ENCODE peak calls at places on chromosomes 13 and 19, in five cellular contexts. One of them, this sample, is unnamed.
A peak's percentile ranks its signal among the peaks of the same experiment; 100 is the strongest.

GRCh38 chr13:51818276-51818675 is 14.3 kb upstream of the DHRS12 start:
- DNase-seq in IMR-90: no peak
- DNase-seq in H1: no peak
- DNase-seq in HepG2: no peak
- DNase-seq in K562: no peak
- DNase-seq in this sample: no peak

GRCh38 chr19:10747271-10747670 is 29.4 kb downstream of the DNM2 start:
- DNase-seq in IMR-90: no peak
- DNase-seq in H1: no peak
- DNase-seq in HepG2: no peak
- DNase-seq in K562: no peak
- DNase-seq in this sample: no peak

GRCh38 chr13:101140087-101140770 is 276.1 kb downstream of the NALCN start:
- DNase-seq in IMR-90: no peak
- DNase-seq in H1: no peak
- DNase-seq in HepG2: no peak
- DNase-seq in K562: no peak
- DNase-seq in this sample: peak; percentile 65

GRCh38 chr13:102965802-102966201 is 100.4 kb downstream of the SLC10A2 start:
- DNase-seq in IMR-90: no peak
- DNase-seq in H1: no peak
- DNase-seq in HepG2: no peak
- DNase-seq in K562: no peak
- DNase-seq in this sample: no peak

GRCh38 chr19:20661150-20661819 is at the start of gene ZNF626:
- DNase-seq in IMR-90: peak; percentile 94
- DNase-seq in H1: peak; percentile 91
- DNase-seq in HepG2: peak; percentile 93
- DNase-seq in K562: peak; percentile 91
- DNase-seq in this sample: peak; percentile 96

GRCh38 chr13:41013834-41014233 is 5.3 kb downstream of the ELF1 start:
- DNase-seq in IMR-90: no peak
- DNase-seq in H1: no peak
- DNase-seq in HepG2: no peak
- DNase-seq in K562: no peak
- DNase-seq in this sample: no peak

GRCh38 chr19:9531933-9532332 is 6.5 kb downstream of the ZNF426 start:
- DNase-seq in IMR-90: peak; percentile 45
- DNase-seq in H1: no peak
- DNase-seq in HepG2: peak; percentile 9
- DNase-seq in K562: no peak
- DNase-seq in this sample: no peak

GRCh38 chr19:10797541-10798256 is 38.3 kb downstream of the TMED1 start:
- DNase-seq in IMR-90: no peak
- DNase-seq in H1: no peak
- DNase-seq in HepG2: no peak
- DNase-seq in K562: no peak
- DNase-seq in this sample: peak; percentile 48

GRCh38 chr19:17114414-17114831 is 38.8 kb downstream of the MYO9B start:
- DNase-seq in IMR-90: peak; percentile 57
- DNase-seq in H1: no peak
- DNase-seq in HepG2: no peak
- DNase-seq in K562: no peak
- DNase-seq in this sample: no peak

GRCh38 chr13:49357694-49358093 is 86.2 kb downstream of the CAB39L start:
- DNase-seq in IMR-90: peak; percentile 79
- DNase-seq in H1: no peak
- DNase-seq in HepG2: no peak
- DNase-seq in K562: no peak
- DNase-seq in this sample: no peak

GRCh38 chr13:40120288-40120687 is 464.8 kb downstream of the COG6 start:
- DNase-seq in IMR-90: no peak
- DNase-seq in H1: no peak
- DNase-seq in HepG2: no peak
- DNase-seq in K562: no peak
- DNase-seq in this sample: no peak

GRCh38 chr13:99464441-99464949 is 36.8 kb upstream of the TM9SF2 start:
- DNase-seq in IMR-90: peak; percentile 48
- DNase-seq in H1: no peak
- DNase-seq in HepG2: no peak
- DNase-seq in K562: no peak
- DNase-seq in this sample: no peak

GRCh38 chr19:41871573-41872383 is 5.3 kb upstream of the CD79A start:
- DNase-seq in IMR-90: no peak
- DNase-seq in H1: no peak
- DNase-seq in HepG2: no peak
- DNase-seq in K562: no peak
- DNase-seq in this sample: no peak

GRCh38 chr13:50589651-50590054 is 253.8 kb downstream of the DLEU7 start:
- DNase-seq in IMR-90: peak; percentile 85
- DNase-seq in H1: no peak
- DNase-seq in HepG2: no peak
- DNase-seq in K562: no peak
- DNase-seq in this sample: no peak

GRCh38 chr13:110062777-110063442 is 244.0 kb downstream of the COL4A1 start:
- DNase-seq in IMR-90: no peak
- DNase-seq in H1: no peak
- DNase-seq in HepG2: no peak
- DNase-seq in K562: no peak
- DNase-seq in this sample: no peak

GRCh38 chr13:75327132-75327505 is 154.8 kb downstream of the TBC1D4 start:
- DNase-seq in IMR-90: no peak
- DNase-seq in H1: no peak
- DNase-seq in HepG2: no peak
- DNase-seq in K562: no peak
- DNase-seq in this sample: no peak

GRCh38 chr13:52786747-52787146 is 47.1 kb upstream of the CNMD start:
- DNase-seq in IMR-90: no peak
- DNase-seq in H1: no peak
- DNase-seq in HepG2: no peak
- DNase-seq in K562: no peak
- DNase-seq in this sample: no peak

GRCh38 chr13:24050292-24050711 is 110.2 kb upstream of the SPATA13 start:
- DNase-seq in IMR-90: peak; percentile 86
- DNase-seq in H1: no peak
- DNase-seq in HepG2: no peak
- DNase-seq in K562: no peak
- DNase-seq in this sample: no peak

GRCh38 chr19:12721656-12722565 is 1.8 kb downstream of the TNPO2 start:
- DNase-seq in IMR-90: peak; percentile 74
- DNase-seq in H1: peak; percentile 66
- DNase-seq in HepG2: peak; percentile 52
- DNase-seq in K562: peak; percentile 86
- DNase-seq in this sample: peak; percentile 78

GRCh38 chr13:106488075-106488474 is 47.4 kb downstream of the EFNB2 start:
- DNase-seq in IMR-90: no peak
- DNase-seq in H1: no peak
- DNase-seq in HepG2: no peak
- DNase-seq in K562: no peak
- DNase-seq in this sample: peak; percentile 1

GRCh38 chr19:58577581-58578429 is 4.7 kb upstream of the MZF1 start:
- DNase-seq in IMR-90: no peak
- DNase-seq in H1: no peak
- DNase-seq in HepG2: no peak
- DNase-seq in K562: no peak
- DNase-seq in this sample: no peak

GRCh38 chr13:53683608-53684007 is 655.0 kb downstream of the OLFM4 start:
- DNase-seq in IMR-90: no peak
- DNase-seq in H1: no peak
- DNase-seq in HepG2: no peak
- DNase-seq in K562: no peak
- DNase-seq in this sample: no peak

GRCh38 chr19:662962-663681 is at the start of gene RNF126:
- DNase-seq in IMR-90: peak; percentile 88
- DNase-seq in H1: peak; percentile 53
- DNase-seq in HepG2: peak; percentile 73
- DNase-seq in K562: peak; percentile 96
- DNase-seq in this sample: peak; percentile 89
- TF ChIP-seq POLR2A in IMR-90: peak; percentile 71
- TF ChIP-seq POLR2A in H1: no peak
- TF ChIP-seq POLR2A in HepG2: peak; percentile 72
- TF ChIP-seq POLR2A in K562: no peak
- TF ChIP-seq POLR2A in this sample: peak; percentile 88

GRCh38 chr13:44373247-44373600 is 400 bp upstream of the SERP2 start:
- DNase-seq in IMR-90: no peak
- DNase-seq in H1: no peak
- DNase-seq in HepG2: no peak
- DNase-seq in K562: no peak
- DNase-seq in this sample: no peak
- H3K9ac ChIP-seq in IMR-90: no peak overlapping the region
- H3K9ac ChIP-seq in H1: no peak overlapping the region
- H3K9ac ChIP-seq in HepG2: no peak overlapping the region
- H3K9ac ChIP-seq in K562: no peak overlapping the region
- H3K9ac ChIP-seq in this sample: no peak overlapping the region

DNA sequence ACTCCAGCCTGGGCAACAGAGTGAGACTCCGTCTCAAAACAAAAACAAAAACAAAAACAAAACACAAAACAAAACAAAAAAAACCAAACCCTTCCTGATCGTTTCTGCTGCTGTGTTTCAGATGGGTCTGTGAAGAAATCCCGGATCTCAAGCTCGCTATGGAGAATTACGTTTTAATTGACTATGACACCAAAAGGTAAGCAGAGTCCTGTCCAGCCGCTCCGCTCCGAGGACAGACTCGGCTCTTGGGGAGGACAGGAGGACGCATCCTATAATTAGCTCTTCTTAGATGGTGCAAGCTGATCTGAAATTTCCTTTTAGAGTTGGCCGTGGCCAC is 22.0 kb downstream of the DOT1L start:
- DNase-seq in IMR-90: no peak
- DNase-seq in H1: no peak
- DNase-seq in HepG2: no peak
- DNase-seq in K562: no peak
- DNase-seq in this sample: no peak
- TF ChIP-seq POLR2A in IMR-90: no peak
- TF ChIP-seq POLR2A in H1: no peak
- TF ChIP-seq POLR2A in HepG2: no peak
- TF ChIP-seq POLR2A in K562: no peak
- TF ChIP-seq POLR2A in this sample: no peak

GRCh38 chr13:92826197-92826596 is 400.4 kb upstream of the GPC6 start:
- DNase-seq in IMR-90: no peak
- DNase-seq in H1: no peak
- DNase-seq in HepG2: no peak
- DNase-seq in K562: no peak
- DNase-seq in this sample: no peak

GRCh38 chr13:92829930-92830329 is 396.7 kb upstream of the GPC6 start:
- DNase-seq in IMR-90: no peak
- DNase-seq in H1: no peak
- DNase-seq in HepG2: no peak
- DNase-seq in K562: no peak
- DNase-seq in this sample: no peak

GRCh38 chr13:92823059-92823458 is 403.5 kb upstream of the GPC6 start:
- DNase-seq in IMR-90: no peak
- DNase-seq in H1: no peak
- DNase-seq in HepG2: no peak
- DNase-seq in K562: no peak
- DNase-seq in this sample: no peak

GRCh38 chr13:92830821-92831220 is 395.8 kb upstream of the GPC6 start:
- DNase-seq in IMR-90: no peak
- DNase-seq in H1: no peak
- DNase-seq in HepG2: no peak
- DNase-seq in K562: no peak
- DNase-seq in this sample: no peak

GRCh38 chr13:92827503-92827902 is 399.1 kb upstream of the GPC6 start:
- DNase-seq in IMR-90: no peak
- DNase-seq in H1: no peak
- DNase-seq in HepG2: no peak
- DNase-seq in K562: no peak
- DNase-seq in this sample: no peak
- H3K9ac ChIP-seq in IMR-90: no peak overlapping the region
- H3K9ac ChIP-seq in H1: no peak overlapping the region
- H3K9ac ChIP-seq in HepG2: no peak overlapping the region
- H3K9ac ChIP-seq in K562: no peak overlapping the region
- H3K9ac ChIP-seq in this sample: no peak overlapping the region

GRCh38 chr13:35524192-35524591 is 47.7 kb upstream of the MAB21L1 start:
- DNase-seq in IMR-90: no peak
- DNase-seq in H1: no peak
- DNase-seq in HepG2: no peak
- DNase-seq in K562: no peak
- DNase-seq in this sample: no peak
- TF ChIP-seq POLR2A in IMR-90: no peak
- TF ChIP-seq POLR2A in H1: no peak
- TF ChIP-seq POLR2A in HepG2: no peak
- TF ChIP-seq POLR2A in K562: no peak
- TF ChIP-seq POLR2A in this sample: no peak

GRCh38 chr13:46796129-46796514 is 839 bp downstream of the ESD start:
- DNase-seq in IMR-90: no peak
- DNase-seq in H1: no peak
- DNase-seq in HepG2: no peak
- DNase-seq in K562: no peak
- DNase-seq in this sample: no peak
- H3K9ac ChIP-seq in IMR-90: peak overlapping the region; percentile 94
- H3K9ac ChIP-seq in H1: no peak overlapping the region
- H3K9ac ChIP-seq in HepG2: peak overlapping the region; percentile 92
- H3K9ac ChIP-seq in K562: peak overlapping the region; percentile 91
- H3K9ac ChIP-seq in this sample: peak overlapping the region; percentile 93

GRCh38 chr19:23249911-23250649 is at the start of gene ZNF724:
- DNase-seq in IMR-90: peak; percentile 97
- DNase-seq in H1: peak; percentile 94
- DNase-seq in HepG2: peak; percentile 97
- DNase-seq in K562: peak; percentile 57
- DNase-seq in this sample: peak; percentile 94
- TF ChIP-seq POLR2A in IMR-90: no peak
- TF ChIP-seq POLR2A in H1: peak; percentile 79
- TF ChIP-seq POLR2A in HepG2: peak; percentile 68
- TF ChIP-seq POLR2A in K562: peak; percentile 25
- TF ChIP-seq POLR2A in this sample: no peak